ENCODE peak calls at places on chromosomes 6 and 20, in eight cellular contexts. Q is adrenal gland, T is RWPE1, C is BJ, J is GM20000, N is mucosa of descending colon, P is cardiac muscle cell, V is dorsolateral prefrontal cortex. H is an unnamed sample.

GRCh38 chr20:22579711-22580697 is 4.4 kb downstream of the FOXA2 start:
- DNase-seq in N (peak), V (no peak), J (no peak), C (no peak), Q (no peak), P (no peak), T (no peak), H (no peak)

GRCh38 chr6:122028933-122029332 is 370.5 kb upstream of the HSF2 start:
- DNase-seq in V (no peak), T (peak), Q (no peak), J (no peak), P (no peak), N (no peak), C (no peak), H (no peak)

GRCh38 chr20:14589383-14589782 is 252.0 kb upstream of the FLRT3 start:
- DNase-seq in P (no peak), C (no peak), Q (no peak), T (no peak), V (no peak), N (no peak), J (no peak), H (no peak)

GRCh38 chr6:56868687-56869086 is 86.2 kb upstream of the BEND6 start:
- DNase-seq in C (peak), Q (no peak), V (no peak), J (no peak), P (peak), N (no peak), T (peak), H (no peak)

GRCh38 chr20:50379049-50379990 is 130.9 kb upstream of the PTPN1 start:
- DNase-seq in P (peak), T (no peak), J (no peak), V (peak), C (peak), Q (peak), N (peak), H (no peak)

GRCh38 chr6:111551521-111552231 is 54.0 kb downstream of the TRAF3IP2 start:
- DNase-seq in T (no peak), V (no peak), J (no peak), P (no peak), Q (peak), N (peak), C (no peak), H (no peak)

GRCh38 chr20:14951707-14952106 is 614.3 kb upstream of the FLRT3 start:
- DNase-seq in T (peak), Q (peak), N (no peak), V (no peak), C (peak), J (no peak), P (peak), H (no peak)

GRCh38 chr6:96156425-96156824 is 140.7 kb downstream of the FUT9 start:
- DNase-seq in C (no peak), T (no peak), P (no peak), N (no peak), Q (no peak), V (no peak), J (no peak), H (no peak)

GRCh38 chr6:108156180-108156937 is 9.5 kb upstream of the NR2E1 start:
- DNase-seq in T (no peak), P (no peak), C (no peak), Q (no peak), V (no peak), J (no peak), N (no peak), H (no peak)

GRCh38 chr20:51345601-51346101 is 196.9 kb downstream of the NFATC2 start:
- DNase-seq in N (no peak), V (no peak), J (no peak), Q (peak), P (peak), T (peak), C (no peak), H (no peak)

GRCh38 chr6:137001287-137001976 is 43.3 kb downstream of the IL20RA start:
- DNase-seq in J (no peak), V (no peak), Q (no peak), P (no peak), N (peak), T (peak), C (no peak), H (no peak)

GRCh38 chr6:70738028-70738427 is 70.3 kb downstream of the SMAP1 start:
- DNase-seq in N (no peak), J (no peak), V (no peak), P (no peak), T (no peak), Q (no peak), C (peak), H (no peak)

GRCh38 chr20:38218566-38218885 is 42.0 kb downstream of the KIAA1755 start:
- DNase-seq in T (no peak), Q (no peak), J (no peak), N (no peak), P (no peak), C (no peak), V (no peak), H (peak)

GRCh38 chr6:82567621-82568020 is 204.0 kb downstream of the TPBG start:
- DNase-seq in P (no peak), N (no peak), C (no peak), V (no peak), T (no peak), J (no peak), Q (no peak), H (no peak)

GRCh38 chr20:29427201-29428060 is 1830.0 kb upstream of the DEFB115 start:
- DNase-seq in C (no peak), N (no peak), T (no peak), P (no peak), J (no peak), Q (no peak), V (no peak), H (no peak)
- TF ChIP-seq CTCF in C (no peak), N (no peak), T (no peak), P (no peak), J (no peak), Q (no peak), V (no peak), H (no peak)

GRCh38 chr6:157134402-157135074 is 188.8 kb downstream of the TMEM242 start:
- DNase-seq in P (no peak), J (no peak), N (no peak), C (no peak), Q (no peak), T (no peak), V (no peak), H (no peak)

GRCh38 chr6:157135691-157136090 is 187.6 kb downstream of the TMEM242 start:
- DNase-seq in N (no peak), P (no peak), Q (no peak), V (no peak), J (no peak), T (no peak), C (no peak), H (no peak)

GRCh38 chr6:157137501-157137900 is 185.8 kb downstream of the TMEM242 start:
- DNase-seq in J (no peak), P (no peak), N (no peak), V (no peak), Q (no peak), T (no peak), C (no peak), H (no peak)

GRCh38 chr6:157143171-157143884 is 180.0 kb downstream of the TMEM242 start:
- DNase-seq in N (no peak), Q (no peak), C (no peak), J (no peak), T (no peak), V (no peak), P (peak), H (no peak)

DNA sequence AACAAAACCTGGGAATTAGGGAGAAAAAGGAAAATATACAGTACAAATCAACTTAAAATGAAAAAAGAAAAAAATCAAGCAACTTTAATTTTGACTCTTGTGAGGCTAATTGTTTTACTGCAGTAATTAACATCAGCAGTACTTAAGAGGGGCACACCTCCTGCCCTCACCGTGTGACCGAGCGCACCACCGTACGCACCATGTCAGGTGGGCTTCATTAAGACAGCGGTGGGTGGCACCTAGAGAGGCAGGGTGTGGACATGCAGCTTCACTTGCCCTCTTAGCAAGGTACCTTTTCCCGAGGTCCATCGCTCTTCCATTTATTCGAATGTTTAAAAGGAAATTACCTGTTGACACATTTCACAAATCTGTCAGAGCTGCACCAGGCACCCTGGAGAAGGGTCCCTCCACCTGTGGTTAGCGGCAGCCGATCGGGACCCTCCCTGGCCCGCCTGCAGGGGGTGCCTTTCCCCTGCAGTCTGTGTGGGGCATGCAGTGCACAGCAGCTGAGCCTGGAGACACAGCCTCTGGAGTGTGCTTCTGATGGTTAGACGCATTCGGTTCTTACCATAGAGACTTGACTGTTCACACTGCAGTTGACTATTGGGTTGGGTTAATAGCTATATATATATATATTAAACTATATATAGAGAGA is 184.1 kb downstream of the TMEM242 start:
- DNase-seq in N (no peak), J (no peak), T (no peak), V (no peak), C (no peak), Q (no peak), P (no peak), H (no peak)
- TF ChIP-seq CTCF in N (no peak), J (no peak), T (no peak), V (peak), C (peak), Q (no peak), P (peak), H (peak)

GRCh38 chr6:157991067-157991432 is 9.4 kb downstream of the SYNJ2 start:
- DNase-seq in J (no peak), T (no peak), N (no peak), Q (no peak), P (no peak), C (no peak), V (no peak), H (no peak)

GRCh38 chr6:157988700-157989063 is 7.0 kb downstream of the SYNJ2 start:
- DNase-seq in T (no peak), V (no peak), P (no peak), N (no peak), Q (no peak), C (no peak), J (no peak), H (no peak)

GRCh38 chr6:157990321-157991066 is 8.8 kb downstream of the SYNJ2 start:
- DNase-seq in P (no peak), J (peak), C (no peak), V (no peak), T (no peak), Q (no peak), N (no peak), H (no peak)

GRCh38 chr6:157987788-157988699 is 6.4 kb downstream of the SYNJ2 start:
- DNase-seq in P (no peak), T (no peak), N (no peak), C (no peak), V (no peak), J (no peak), Q (no peak), H (peak)

GRCh38 chr6:157989541-157990289 is 8.1 kb downstream of the SYNJ2 start:
- DNase-seq in N (peak), Q (peak), P (peak), J (no peak), C (no peak), T (peak), V (no peak), H (no peak)
- TF ChIP-seq CTCF in N (no peak), Q (no peak), P (peak), J (no peak), C (peak), T (no peak), V (no peak), H (peak)

GRCh38 chr20:62652894-62653305 is 10.6 kb downstream of the SLCO4A1 start:
- DNase-seq in T (no peak), P (no peak), N (no peak), J (no peak), V (no peak), C (no peak), Q (no peak), H (no peak)

GRCh38 chr20:62653373-62653772 is 11.1 kb downstream of the SLCO4A1 start:
- DNase-seq in V (no peak), P (no peak), C (no peak), Q (no peak), J (no peak), T (no peak), N (no peak), H (no peak)

GRCh38 chr20:62650551-62651284 is 8.4 kb downstream of the SLCO4A1 start:
- DNase-seq in Q (no peak), N (no peak), J (no peak), C (no peak), V (no peak), T (no peak), P (no peak), H (no peak)

GRCh38 chr20:62651285-62652021 is 9.2 kb downstream of the SLCO4A1 start:
- DNase-seq in V (no peak), P (peak), C (no peak), N (peak), J (peak), Q (peak), T (peak), H (no peak)

GRCh38 chr20:62652051-62652893 is 10.0 kb downstream of the SLCO4A1 start:
- DNase-seq in P (peak), J (peak), Q (peak), V (peak), N (peak), T (peak), C (peak), H (no peak)
- TF ChIP-seq CTCF in P (no peak), J (no peak), Q (no peak), V (no peak), N (no peak), T (no peak), C (peak), H (peak)

DNA sequence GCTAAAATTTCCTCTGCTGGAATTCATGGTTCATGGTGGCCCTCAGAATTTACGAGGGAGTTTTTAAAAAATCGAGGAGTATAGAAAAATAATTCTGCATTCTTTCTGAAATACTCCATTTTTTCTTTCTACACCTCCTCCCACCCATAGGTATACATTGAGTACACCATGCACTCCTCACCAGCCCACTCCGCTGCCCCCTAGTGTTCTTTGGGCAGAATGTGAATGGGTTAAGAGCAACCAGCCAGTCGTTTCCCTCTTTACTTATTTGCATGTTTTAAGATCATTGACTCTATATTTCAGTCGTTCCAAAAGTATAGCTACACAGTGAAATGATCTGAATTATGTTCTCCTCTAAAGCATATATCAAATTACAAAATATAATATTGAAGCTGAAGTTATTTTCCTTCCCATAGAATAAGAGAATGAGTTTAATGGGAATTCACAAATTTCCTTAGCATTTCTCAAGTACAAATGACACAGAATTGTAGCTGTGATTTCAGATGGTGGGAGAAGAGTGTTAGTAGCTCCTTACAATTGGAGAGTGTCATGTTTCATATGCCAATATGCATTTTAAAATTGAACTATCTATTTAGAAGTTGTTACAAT is 977.7 kb upstream of the SLC35B3 start:
- DNase-seq in P (peak), Q (peak), J (peak), C (no peak), N (no peak), T (peak), V (no peak), H (no peak)
- TF ChIP-seq CTCF in P (peak), Q (no peak), J (peak), C (peak), N (peak), T (peak), V (peak), H (peak)

GRCh38 chr6:88761237-88762031 is 202.0 kb downstream of the RNGTT start:
- DNase-seq in N (no peak), C (no peak), Q (no peak), V (no peak), P (no peak), J (peak), T (no peak), H (no peak)
- TF ChIP-seq CTCF in N (no peak), C (no peak), Q (no peak), V (no peak), P (no peak), J (no peak), T (no peak), H (peak)

GRCh38 chr6:7901056-7901455 is 9.5 kb downstream of the TXNDC5 start:
- DNase-seq in T (no peak), N (peak), V (no peak), P (no peak), J (no peak), Q (no peak), C (no peak), H (no peak)
- TF ChIP-seq CTCF in T (no peak), N (no peak), V (no peak), P (no peak), J (no peak), Q (no peak), C (no peak), H (no peak)

GRCh38 chr6:117396228-117396627 is 29.5 kb downstream of the ROS1 start:
- DNase-seq in P (peak), V (no peak), N (no peak), T (no peak), C (no peak), Q (no peak), J (no peak), H (no peak)

GRCh38 chr6:117399126-117399525 is 26.6 kb downstream of the ROS1 start:
- DNase-seq in T (no peak), V (no peak), Q (no peak), C (no peak), P (no peak), J (no peak), N (no peak), H (no peak)

GRCh38 chr6:117397536-117398227 is 28.1 kb downstream of the ROS1 start:
- DNase-seq in T (no peak), N (no peak), P (peak), C (no peak), Q (no peak), J (no peak), V (no peak), H (no peak)

GRCh38 chr6:117401799-117402198 is 23.9 kb downstream of the ROS1 start:
- DNase-seq in V (no peak), J (no peak), C (no peak), Q (no peak), N (no peak), T (no peak), P (no peak), H (no peak)

DNA sequence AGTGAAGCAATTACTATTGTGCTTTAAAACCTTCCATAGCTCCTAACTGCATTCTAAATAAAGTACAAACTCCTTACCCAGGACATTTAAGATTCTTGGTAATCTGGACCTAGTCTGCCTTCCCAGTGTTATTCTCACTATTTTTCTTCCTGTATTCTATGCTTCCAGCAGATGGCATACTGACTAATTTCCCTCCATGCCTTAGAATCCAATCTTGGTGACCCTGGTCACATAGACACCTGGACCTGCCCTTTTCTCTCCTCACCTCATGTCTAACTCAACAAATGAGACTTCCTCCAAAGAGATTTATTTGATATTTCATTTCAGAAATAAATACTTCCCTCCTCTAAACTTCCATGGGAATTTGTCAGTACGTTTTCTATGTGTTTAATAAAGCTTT is 25.8 kb downstream of the ROS1 start:
- DNase-seq in C (no peak), T (peak), P (peak), V (no peak), Q (no peak), J (no peak), N (no peak), H (no peak)
- TF ChIP-seq CTCF in C (peak), T (peak), P (peak), V (peak), Q (no peak), J (no peak), N (no peak), H (peak)

GRCh38 chr6:32148289-32148688 is 3.5 kb downstream of the PRRT1 start:
- DNase-seq in P (no peak), V (no peak), T (no peak), Q (no peak), N (no peak), J (no peak), C (no peak), H (no peak)

GRCh38 chr6:32149932-32150920 is 1.5 kb downstream of the PRRT1 start:
- DNase-seq in J (no peak), Q (no peak), T (no peak), C (no peak), V (no peak), P (no peak), N (no peak), H (no peak)

GRCh38 chr6:32147401-32148132 is 4.2 kb downstream of the PRRT1 start:
- DNase-seq in Q (no peak), V (no peak), C (no peak), J (no peak), N (no peak), T (no peak), P (no peak), H (no peak)

GRCh38 chr6:32149577-32149845 is 2.2 kb downstream of the PRRT1 start:
- DNase-seq in N (no peak), C (no peak), T (no peak), P (no peak), J (no peak), V (no peak), Q (no peak), H (no peak)

GRCh38 chr6:32148722-32149576 is 2.8 kb downstream of the PRRT1 start:
- DNase-seq in V (no peak), C (no peak), Q (peak), N (peak), J (no peak), P (no peak), T (peak), H (no peak)
- TF ChIP-seq CTCF in V (no peak), C (no peak), Q (no peak), N (no peak), J (no peak), P (no peak), T (peak), H (no peak)

DNA sequence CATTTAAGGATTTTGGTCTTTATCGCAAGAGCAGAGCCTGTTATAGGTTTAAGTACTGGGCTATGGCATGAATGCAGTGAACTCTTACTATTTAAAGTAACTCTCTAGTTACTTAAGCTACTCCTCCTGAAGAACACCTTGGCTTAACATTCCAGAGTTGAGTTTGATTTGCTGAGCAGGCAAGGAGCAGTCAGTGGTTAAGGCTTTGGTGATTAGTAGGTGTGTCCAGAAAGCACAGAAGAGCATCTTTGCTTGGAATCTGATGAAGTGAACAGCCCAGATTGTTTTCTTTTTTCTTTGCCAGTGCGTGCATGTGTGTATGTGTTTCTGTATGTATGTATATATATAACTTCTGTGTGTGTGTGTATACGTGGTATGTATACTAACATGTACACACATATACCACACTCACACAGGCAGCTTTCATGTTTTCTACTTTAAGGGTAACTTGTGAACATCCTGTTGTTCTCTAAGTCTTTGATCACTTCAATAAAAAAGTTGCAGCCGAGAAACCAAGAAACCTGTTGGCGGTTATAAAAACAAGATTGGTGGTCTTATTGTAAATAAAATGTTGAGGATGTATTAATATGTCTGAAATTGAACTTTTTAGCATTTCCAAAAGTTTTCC is 56.2 kb upstream of the TULP4 start:
- DNase-seq in C (no peak), T (no peak), P (no peak), V (no peak), N (no peak), Q (no peak), J (no peak), H (no peak)
- TF ChIP-seq CTCF in C (no peak), T (no peak), P (no peak), V (no peak), N (no peak), Q (no peak), J (no peak), H (no peak)